ENCODE peak calls at places on chromosomes 16 and 17, in five cellular contexts. X is HepG2, Y is SK-N-SH, J is H1, H is K562. T is an unnamed sample.

GRCh38 chr16:73196670-73197069 is 148.7 kb upstream of the ZFHX3 start:
- DNase-seq in X (peak; percentile 70), Y (peak; percentile 42), J (peak; percentile 74), H (peak; percentile 62), T (peak; percentile 36)

GRCh38 chr17:78534492-78535284 is 42.5 kb downstream of the DNAH17 start:
- DNase-seq in X (no peak), Y (no peak), J (no peak), H (no peak), T (no peak)

GRCh38 chr16:86353185-86353584 is 157.1 kb upstream of the FOXF1 start:
- DNase-seq in X (no peak), Y (no peak), J (no peak), H (no peak), T (no peak)

GRCh38 chr17:39739020-39739884 is 1.5 kb downstream of the GRB7 start:
- DNase-seq in X (peak; percentile 100), Y (peak; percentile 41), J (peak; percentile 88), H (peak; percentile 54), T (no peak)

GRCh38 chr16:57834936-57835335 is 32.6 kb upstream of the KIFC3 start:
- DNase-seq in X (no peak), Y (no peak), J (no peak), H (no peak), T (no peak)

GRCh38 chr17:80833952-80834895 is 157.4 kb upstream of the CHMP6 start:
- DNase-seq in X (no peak), Y (peak; percentile 64), J (no peak), H (no peak), T (no peak)

GRCh38 chr16:81779540-81780320 is 639 bp downstream of the PLCG2 start:
- DNase-seq in X (no peak), Y (no peak), J (peak; percentile 58), H (no peak), T (no peak)

GRCh38 chr17:79843917-79844815 is 4.9 kb upstream of the CBX4 start:
- DNase-seq in X (no peak), Y (peak; percentile 94), J (peak; percentile 78), H (no peak), T (no peak)

GRCh38 chr16:68446941-68447675 is 1.2 kb downstream of the SMPD3 start:
- DNase-seq in X (no peak), Y (peak; percentile 76), J (peak; percentile 52), H (no peak), T (no peak)

GRCh38 chr16:55641430-55642056 is 14.2 kb upstream of the SLC6A2 start:
- DNase-seq in X (peak; percentile 42), Y (no peak), J (no peak), H (no peak), T (no peak)

DNA sequence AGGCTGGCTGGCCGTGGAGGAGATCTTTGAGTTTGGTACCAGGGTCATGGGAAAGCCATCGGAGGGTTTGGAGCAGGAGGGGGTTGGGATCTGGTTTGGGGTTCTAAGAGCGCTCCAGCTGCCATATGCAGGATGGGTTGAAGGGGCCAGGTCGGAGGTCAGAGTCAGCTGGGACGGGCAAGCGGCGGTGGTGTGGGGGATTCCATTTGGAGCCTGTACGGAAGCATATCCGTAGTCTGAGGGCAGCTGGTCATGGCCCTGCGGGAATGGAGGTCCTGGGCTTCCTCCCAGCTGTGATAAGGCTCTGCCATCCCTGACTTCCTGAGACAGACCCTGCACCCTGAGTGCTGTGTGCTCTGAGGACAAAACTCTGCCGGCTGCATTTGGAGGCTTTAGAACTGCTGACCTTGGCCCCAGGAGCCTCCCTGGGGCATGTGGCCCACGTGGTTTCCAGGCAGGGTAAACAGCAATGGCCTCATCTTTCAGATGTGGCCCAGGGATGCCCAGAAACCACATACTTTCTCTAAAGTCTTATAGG is 46.5 kb downstream of the ATP2C2 start:
- DNase-seq in X (peak; percentile 71), Y (no peak), J (no peak), H (no peak), T (no peak)
- TF ChIP-seq POLR2AphosphoS5 in X (no peak), Y (no peak), J (no peak), H (no peak), T (no peak)

GRCh38 chr17:82655523-82655922 is 7.3 kb upstream of the WDR45B start:
- DNase-seq in X (no peak), Y (no peak), J (no peak), H (no peak), T (no peak)

GRCh38 chr17:82657926-82658325 is 9.7 kb upstream of the WDR45B start:
- DNase-seq in X (no peak), Y (no peak), J (no peak), H (no peak), T (no peak)

GRCh38 chr17:82656266-82656665 is 8.0 kb upstream of the WDR45B start:
- DNase-seq in X (no peak), Y (no peak), J (no peak), H (no peak), T (no peak)

GRCh38 chr17:82653651-82654528 is 5.6 kb upstream of the WDR45B start:
- DNase-seq in X (no peak), Y (no peak), J (no peak), H (no peak), T (no peak)

DNA sequence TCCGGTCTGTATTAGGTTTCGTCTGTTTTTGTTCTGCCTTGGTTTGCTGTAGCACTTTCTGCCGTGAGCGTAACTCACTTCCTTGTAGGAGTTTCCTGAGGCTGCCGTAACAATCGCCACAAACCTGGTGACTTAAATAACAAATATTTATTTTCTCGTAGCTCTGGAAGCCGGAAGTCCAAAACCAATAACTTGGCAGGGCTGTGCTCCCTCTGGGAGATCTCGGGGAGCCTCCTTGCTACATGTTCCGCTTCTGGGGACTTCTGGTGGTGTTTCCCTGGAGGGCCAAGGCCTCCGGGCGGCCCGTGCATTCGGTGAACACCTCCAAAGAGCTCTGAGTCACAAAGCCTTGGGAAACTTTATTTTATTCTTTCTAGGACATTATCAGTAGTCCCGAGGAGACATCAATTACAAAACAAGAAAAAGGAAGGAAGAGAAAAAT is 6.8 kb upstream of the WDR45B start:
- DNase-seq in X (no peak), Y (no peak), J (no peak), H (no peak), T (no peak)
- TF ChIP-seq TAF1 in X (no peak), Y (no peak), J (no peak), H (no peak), T (no peak)

GRCh38 chr17:4533522-4534502 is 21.4 kb downstream of the MYBBP1A start:
- DNase-seq in X (peak; percentile 38), Y (peak; percentile 91), J (no peak), H (no peak), T (no peak)
- TF ChIP-seq POLR2AphosphoS5 in X (no peak), Y (no peak), J (peak; percentile 32), H (no peak), T (no peak)

DNA sequence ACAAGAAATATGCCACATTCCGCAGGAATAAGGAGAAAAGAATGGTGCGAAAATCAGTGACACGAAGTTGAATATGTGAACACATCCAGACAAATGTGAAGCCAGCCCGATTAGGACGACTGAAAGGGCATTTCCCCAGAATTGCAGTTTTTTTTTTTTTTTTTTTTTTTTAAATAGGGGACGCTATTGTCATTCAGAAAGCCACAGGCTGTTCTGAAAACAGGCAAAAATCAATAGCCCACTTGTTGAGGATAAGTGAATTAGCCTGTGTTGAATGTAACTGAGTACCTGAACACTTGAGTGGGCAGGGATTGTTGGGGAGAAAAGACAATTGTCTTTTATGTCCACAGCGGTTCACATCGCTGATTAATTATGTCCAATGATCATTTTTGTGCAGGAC is 507.1 kb downstream of the WWOX start:
- DNase-seq in X (no peak), Y (no peak), J (no peak), H (no peak), T (no peak)
- TF ChIP-seq TAF1 in X (no peak), Y (no peak), J (no peak), H (no peak), T (no peak)

GRCh38 chr17:8109669-8110455 is 8.5 kb downstream of the ALOXE3 start:
- DNase-seq in X (no peak), Y (peak; percentile 84), J (peak; percentile 92), H (peak; percentile 79), T (peak; percentile 88)
- TF ChIP-seq POLR2AphosphoS5 in X (no peak), Y (no peak), J (no peak), H (no peak), T (no peak)

GRCh38 chr17:42190491-42191180 is 3.7 kb downstream of the GHDC start:
- DNase-seq in X (no peak), Y (peak; percentile 3), J (no peak), H (no peak), T (no peak)

GRCh38 chr17:42188749-42189650 is 3.7 kb upstream of the HCRT start:
- DNase-seq in X (no peak), Y (peak; percentile 1), J (no peak), H (no peak), T (no peak)

GRCh38 chr17:42191209-42191608 is 3.1 kb downstream of the GHDC start:
- DNase-seq in X (no peak), Y (peak; percentile 9), J (no peak), H (no peak), T (no peak)

GRCh38 chr17:42187833-42188232 is 2.6 kb upstream of the HCRT start:
- DNase-seq in X (no peak), Y (peak; percentile 2), J (no peak), H (no peak), T (no peak)

GRCh38 chr17:42189651-42189965 is 4.4 kb upstream of the HCRT start:
- DNase-seq in X (no peak), Y (peak; percentile 4), J (no peak), H (no peak), T (no peak)
- TF ChIP-seq TAF1 in X (no peak), Y (no peak), J (no peak), H (no peak), T (no peak)

DNA sequence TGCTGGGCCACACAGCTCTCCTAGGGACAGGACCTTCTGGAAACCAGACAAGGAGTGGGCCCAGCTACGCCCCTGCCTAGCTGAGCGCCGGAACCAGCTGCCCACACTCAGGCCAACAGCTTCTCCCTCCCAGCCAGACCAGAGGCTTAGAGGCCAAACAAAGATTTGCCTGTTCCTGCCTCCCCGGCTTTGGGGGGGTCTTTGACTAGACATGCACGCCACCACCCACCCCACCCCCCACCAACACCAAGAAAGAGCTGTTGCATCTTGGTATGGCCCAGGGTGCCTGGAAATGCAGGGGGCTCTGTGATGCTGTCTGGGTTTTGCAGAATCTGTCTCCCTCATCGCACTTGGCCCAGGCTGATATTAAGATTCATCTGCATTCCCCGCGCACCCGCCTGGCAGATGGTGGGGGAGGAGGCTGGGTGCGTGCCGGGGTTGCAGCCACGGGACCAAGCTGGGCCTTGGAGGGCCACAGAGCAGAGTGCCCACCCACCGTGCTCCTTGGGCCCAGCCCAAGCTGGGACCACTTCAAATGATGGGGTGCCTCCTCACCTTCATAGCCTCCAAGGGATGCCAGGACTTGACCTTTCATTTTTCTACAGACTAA is 1.3 kb upstream of the NXPH3 start:
- DNase-seq in X (no peak), Y (peak; percentile 33), J (no peak), H (no peak), T (no peak)
- TF ChIP-seq POLR2AphosphoS5 in X (no peak), Y (no peak), J (no peak), H (no peak), T (no peak)

GRCh38 chr17:53680745-53681144 is 142.0 kb upstream of the KIF2B start:
- DNase-seq in X (no peak), Y (no peak), J (no peak), H (no peak), T (no peak)
- TF ChIP-seq TAF1 in X (no peak), Y (no peak), J (no peak), H (no peak), T (no peak)